ENCODE peak calls at places on chromosomes 16 and 17, in nine cellular contexts. X is CD4-positive, alpha-beta memory T cell; J is DMS 273 treated with DMSO at 0.1 percent for 48 hours; B is NCI-H446; F is GM13976; R is choroid plexus epithelial cell; V is heart right ventricle; G is GM12892; I is NCI-H2081. A is an unnamed sample.

GRCh38 chr17:74631468-74632195 is 8.1 kb upstream of the CD300E start:
- DNase-seq in X (no peak), J (no peak), B (no peak), F (peak; percentile 60), R (peak; percentile 2), V (no peak), G (no peak), I (no peak), A (no peak)

GRCh38 chr17:72660274-72661092 is 432.0 kb downstream of the SLC39A11 start:
- DNase-seq in X (no peak), J (no peak), B (no peak), F (no peak), R (no peak), V (no peak), G (no peak), I (no peak), A (no peak)

GRCh38 chr16:68257906-68258800 is 6.2 kb upstream of the SLC7A6 start:
- DNase-seq in X (no peak), J (no peak), B (no peak), F (no peak), R (peak; percentile 77), V (no peak), G (no peak), I (no peak), A (no peak)

GRCh38 chr16:53893731-53894435 is 189.9 kb downstream of the FTO start:
- DNase-seq in X (no peak), J (no peak), B (peak; percentile 6), F (no peak), R (peak; percentile 70), V (no peak), G (no peak), I (peak; percentile 37), A (no peak)

GRCh38 chr16:68396481-68396880 is 51.8 kb downstream of the SMPD3 start:
- DNase-seq in X (peak; percentile 65), J (no peak), B (no peak), F (no peak), R (peak; percentile 78), V (no peak), G (no peak), I (no peak), A (no peak)

GRCh38 chr16:30526137-30526822 is at the start of gene ZNF768:
- DNase-seq in X (peak; percentile 32), J (no peak), B (peak; percentile 67), F (peak; percentile 88), R (peak; percentile 30), V (no peak), G (peak; percentile 71), I (no peak), A (peak; percentile 86)

GRCh38 chr17:63740464-63741181 is 976 bp downstream of the STRADA start:
- DNase-seq in X (peak; percentile 26), J (no peak), B (no peak), F (peak; percentile 19), R (peak; percentile 7), V (no peak), G (no peak), I (no peak), A (no peak)

GRCh38 chr17:73302189-73302588 is 9.6 kb downstream of the CDC42EP4 start:
- DNase-seq in X (no peak), J (no peak), B (no peak), F (no peak), R (no peak), V (no peak), G (no peak), I (no peak), A (no peak)

GRCh38 chr17:9298135-9298534 is 276.8 kb downstream of the NTN1 start:
- DNase-seq in X (no peak), J (no peak), B (no peak), F (no peak), R (no peak), V (no peak), G (no peak), I (no peak), A (no peak)

GRCh38 chr17:40735016-40735415 is 20.1 kb downstream of the KRT25 start:
- DNase-seq in X (no peak), J (no peak), B (no peak), F (no peak), R (no peak), V (no peak), G (no peak), I (no peak), A (no peak)

GRCh38 chr16:72602499-72602898 is 430.5 kb upstream of the PMFBP1 start:
- DNase-seq in X (no peak), J (no peak), B (no peak), F (no peak), R (no peak), V (no peak), G (no peak), I (no peak), A (no peak)

GRCh38 chr17:9235346-9235745 is 214.0 kb downstream of the NTN1 start:
- DNase-seq in X (no peak), J (no peak), B (no peak), F (no peak), R (no peak), V (no peak), G (no peak), I (no peak), A (no peak)

GRCh38 chr16:5678371-5678770 is 580.8 kb upstream of the EEF2KMT start:
- DNase-seq in X (no peak), J (no peak), B (no peak), F (no peak), R (no peak), V (no peak), G (no peak), I (no peak), A (no peak)

GRCh38 chr16:55779391-55780094 is 53.4 kb downstream of the CES1 start:
- DNase-seq in X (no peak), J (no peak), B (no peak), F (no peak), R (no peak), V (no peak), G (no peak), I (no peak), A (no peak)

GRCh38 chr16:61820398-61820797 is 215.8 kb downstream of the CDH8 start:
- DNase-seq in X (no peak), J (no peak), B (no peak), F (no peak), R (peak; percentile 52), V (no peak), G (no peak), I (no peak), A (no peak)

GRCh38 chr16:13961099-13961811 is 41.3 kb downstream of the ERCC4 start:
- DNase-seq in X (no peak), J (peak; percentile 30), B (peak; percentile 10), F (no peak), R (peak; percentile 97), V (no peak), G (no peak), I (no peak), A (no peak)

GRCh38 chr17:50206604-50207293 is 5.3 kb upstream of the COL1A1 start:
- DNase-seq in X (no peak), J (peak; percentile 30), B (peak; percentile 28), F (no peak), R (peak; percentile 65), V (no peak), G (peak; percentile 23), I (peak; percentile 4), A (no peak)

GRCh38 chr16:66344533-66345145 is 21.9 kb upstream of the CDH5 start:
- DNase-seq in X (peak; percentile 24), J (no peak), B (peak; percentile 43), F (no peak), R (peak; percentile 68), V (peak; percentile 52), G (no peak), I (no peak), A (peak; percentile 26)

GRCh38 chr16:17251496-17251895 is 219.3 kb downstream of the XYLT1 start:
- DNase-seq in X (no peak), J (no peak), B (no peak), F (no peak), R (no peak), V (no peak), G (no peak), I (no peak), A (no peak)

GRCh38 chr17:57002904-57003303 is 25.0 kb downstream of the SCPEP1 start:
- DNase-seq in X (no peak), J (no peak), B (no peak), F (no peak), R (no peak), V (no peak), G (no peak), I (no peak), A (no peak)

GRCh38 chr17:12122091-12122490 is 101.4 kb downstream of the MAP2K4 start:
- DNase-seq in X (no peak), J (no peak), B (no peak), F (no peak), R (no peak), V (no peak), G (no peak), I (no peak), A (no peak)

GRCh38 chr16:52318259-52319008 is 228.5 kb downstream of the TOX3 start:
- DNase-seq in X (no peak), J (peak; percentile 14), B (peak; percentile 3), F (no peak), R (no peak), V (no peak), G (no peak), I (peak; percentile 62), A (no peak)

GRCh38 chr17:35089846-35090193 is 26.3 kb upstream of the RFFL start:
- DNase-seq in X (no peak), J (no peak), B (no peak), F (no peak), R (peak; percentile 47), V (peak; percentile 10), G (no peak), I (no peak), A (no peak)

GRCh38 chr17:34703533-34703932 is 124.2 kb downstream of the TMEM132E start:
- DNase-seq in X (peak; percentile 6), J (no peak), B (no peak), F (no peak), R (peak; percentile 23), V (peak; percentile 15), G (no peak), I (no peak), A (no peak)

GRCh38 chr17:5583426-5584382 is 605 bp downstream of the NLRP1 start:
- DNase-seq in X (no peak), J (no peak), B (no peak), F (no peak), R (no peak), V (peak; percentile 22), G (peak; percentile 31), I (no peak), A (no peak)